ENCODE peak calls at places on chromosomes 11 and 22, in nine cellular contexts. H, X, L, R, A, Q, D, M and F are unnamed samples.

GRCh38 chr11:132352497-132352896 is 982.1 kb downstream of the NTM start:
- DNase-seq in H (no peak), X (no peak), L (no peak), R (no peak), A (no peak), Q (no peak), D (no peak), M (no peak), F (no peak)

GRCh38 chr11:16001899-16002426 is 354.4 kb downstream of the SOX6 start:
- DNase-seq in H (no peak), X (no peak), L (peak), R (peak), A (no peak), Q (no peak), D (no peak), M (no peak), F (no peak)

GRCh38 chr11:2534957-2535672 is 90.3 kb downstream of the KCNQ1 start:
- DNase-seq in H (no peak), X (no peak), L (no peak), R (no peak), A (peak), Q (peak), D (no peak), M (no peak), F (peak)

GRCh38 chr11:44638032-44638431 is 72.6 kb downstream of the CD82 start:
- DNase-seq in H (no peak), X (no peak), L (no peak), R (no peak), A (no peak), Q (peak), D (no peak), M (no peak), F (no peak)

GRCh38 chr11:75913984-75914383 is 99.0 kb downstream of the UVRAG start:
- DNase-seq in H (no peak), X (no peak), L (no peak), R (no peak), A (no peak), Q (no peak), D (no peak), M (no peak), F (no peak)

GRCh38 chr11:62540804-62541671 is 5.6 kb downstream of the AHNAK start:
- DNase-seq in H (no peak), X (peak), L (peak), R (no peak), A (no peak), Q (no peak), D (no peak), M (no peak), F (no peak)

GRCh38 chr22:44660051-44660830 is 41.8 kb upstream of the PRR5 start:
- DNase-seq in H (no peak), X (no peak), L (no peak), R (no peak), A (peak), Q (no peak), D (no peak), M (no peak), F (no peak)

GRCh38 chr11:117591316-117592039 is 205.5 kb downstream of the DSCAML1 start:
- DNase-seq in H (no peak), X (no peak), L (no peak), R (no peak), A (no peak), Q (peak), D (no peak), M (no peak), F (no peak)

GRCh38 chr11:1772270-1773130 is 8.8 kb upstream of the CTSD start:
- DNase-seq in H (no peak), X (no peak), L (peak), R (peak), A (peak), Q (peak), D (no peak), M (no peak), F (peak)

GRCh38 chr22:17861909-17862308 is 87.6 kb upstream of the BID start:
- DNase-seq in H (no peak), X (no peak), L (no peak), R (no peak), A (no peak), Q (no peak), D (no peak), M (no peak), F (no peak)

GRCh38 chr11:3867209-3868071 is 12.0 kb downstream of the STIM1 start:
- DNase-seq in H (no peak), X (no peak), L (no peak), R (no peak), A (no peak), Q (no peak), D (no peak), M (no peak), F (no peak)

GRCh38 chr22:26466196-26466595 is 17.4 kb downstream of the HPS4 start:
- DNase-seq in H (no peak), X (no peak), L (no peak), R (no peak), A (no peak), Q (no peak), D (no peak), M (no peak), F (no peak)

GRCh38 chr11:95508219-95508880 is 277.3 kb upstream of the SESN3 start:
- DNase-seq in H (no peak), X (no peak), L (no peak), R (no peak), A (no peak), Q (no peak), D (no peak), M (no peak), F (no peak)

GRCh38 chr11:44138980-44139379 is 43.5 kb downstream of the EXT2 start:
- DNase-seq in H (no peak), X (no peak), L (no peak), R (no peak), A (no peak), Q (no peak), D (no peak), M (no peak), F (no peak)

GRCh38 chr11:47483408-47483807 is 34.5 kb upstream of the RAPSN start:
- DNase-seq in H (no peak), X (no peak), L (no peak), R (no peak), A (no peak), Q (no peak), D (no peak), M (no peak), F (no peak)

GRCh38 chr22:36928826-36929535 is 15.6 kb downstream of the CSF2RB start:
- DNase-seq in H (no peak), X (no peak), L (no peak), R (no peak), A (no peak), Q (no peak), D (no peak), M (no peak), F (no peak)

GRCh38 chr11:130827697-130828377 is 88.4 kb downstream of the SNX19 start:
- DNase-seq in H (no peak), X (no peak), L (peak), R (peak), A (peak), Q (no peak), D (no peak), M (peak), F (no peak)

GRCh38 chr11:2305862-2306823 is 4.3 kb downstream of the TSPAN32 start:
- DNase-seq in H (no peak), X (no peak), L (peak), R (peak), A (no peak), Q (peak), D (peak), M (no peak), F (peak)